ENCODE peak calls at places on chromosome 12, in four cellular contexts. R is neuronal stem cell, K is ovary, F is tibial artery. D is an unnamed sample.

GRCh38 chr12:94622475-94622874 is 27.9 kb downstream of the TMCC3 start:
- DNase-seq in R (no peak), K (no peak), F (no peak), D (no peak)

GRCh38 chr12:51521554-51522276 is 69.3 kb upstream of the SCN8A start:
- DNase-seq in R (no peak), K (no peak), F (no peak), D (no peak)

GRCh38 chr12:12505544-12506501 is 56.8 kb downstream of the DUSP16 start:
- DNase-seq in R (no peak), K (no peak), F (no peak), D (no peak)

GRCh38 chr12:71135812-71136176 is 22.0 kb downstream of the TSPAN8 start:
- DNase-seq in R (no peak), K (no peak), F (no peak), D (no peak)

GRCh38 chr12:49332441-49332861 is 4.5 kb downstream of the C1QL4 start:
- DNase-seq in R (no peak), K (no peak), F (no peak), D (no peak)

GRCh38 chr12:14769837-14770494 is 33.3 kb downstream of the WBP11 start:
- DNase-seq in R (peak; percentile 68), K (peak; percentile 82), F (peak; percentile 78), D (peak; percentile 75)

GRCh38 chr12:69396041-69396440 is 36.5 kb downstream of the YEATS4 start:
- DNase-seq in R (no peak), K (no peak), F (no peak), D (no peak)

GRCh38 chr12:95733156-95733825 is 57.3 kb downstream of the NTN4 start:
- DNase-seq in R (no peak), K (no peak), F (no peak), D (no peak)

DNA sequence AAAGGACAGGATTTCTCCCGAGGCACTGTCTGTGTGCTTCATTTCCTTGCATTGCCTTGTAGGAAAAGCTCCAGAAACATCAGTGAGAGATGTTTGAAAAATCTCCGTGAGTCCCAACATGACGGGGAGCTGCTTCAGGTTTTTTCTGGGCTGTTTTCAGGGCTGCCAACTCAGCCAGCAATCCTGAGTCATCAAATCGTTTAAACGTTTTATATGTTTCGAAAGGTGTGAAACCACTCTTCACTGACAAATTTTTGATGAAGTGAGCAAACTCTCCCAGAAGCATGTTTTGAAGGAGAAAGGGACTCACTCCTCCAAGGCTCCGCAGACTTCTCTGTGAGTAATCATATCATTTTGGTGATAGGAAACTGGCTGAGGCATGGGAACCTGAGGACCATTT is 240.5 kb downstream of the TMEM132C start:
- DNase-seq in R (no peak), K (no peak), F (no peak), D (no peak)
- H3K9me3 ChIP-seq in R (peaks cover 4% of the 10 kb centered on the region), K (no peaks in the 10 kb centered on the region), F (no peaks in the 10 kb centered on the region), D (peaks cover 65% of the 10 kb centered on the region)

DNA sequence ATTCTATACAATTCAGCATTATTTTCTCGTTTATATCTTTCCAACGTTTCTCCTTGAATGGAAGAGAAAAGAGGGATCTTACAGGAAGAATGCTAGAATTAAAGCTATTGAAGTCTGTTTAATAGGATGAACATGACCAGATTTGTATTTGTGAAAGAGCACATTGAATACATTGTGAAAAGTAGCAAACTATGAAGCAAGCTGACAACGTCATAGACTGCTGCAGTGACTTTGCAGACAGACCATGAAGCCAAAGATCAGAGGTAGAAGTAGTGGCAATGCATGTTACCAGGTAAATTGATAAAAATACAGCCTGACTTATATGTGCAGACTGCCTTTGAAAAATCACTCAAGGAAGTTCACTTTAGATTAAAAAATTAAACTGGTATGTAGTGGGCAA is 146.1 kb downstream of the RASSF9 start:
- DNase-seq in R (no peak), K (no peak), F (no peak), D (no peak)
- H3K27ac ChIP-seq in R (no peak overlapping the region), K (no peak overlapping the region), F (no peak overlapping the region), D (no peak overlapping the region)

GRCh38 chr12:38154096-38155019 is 162.2 kb upstream of the ALG10B start:
- DNase-seq in R (no peak), K (no peak), F (no peak), D (peak; percentile 10)

GRCh38 chr12:38152816-38153736 is 163.5 kb upstream of the ALG10B start:
- DNase-seq in R (no peak), K (peak; percentile 9), F (no peak), D (peak; percentile 14)

GRCh38 chr12:38149395-38150073 is 167.0 kb upstream of the ALG10B start:
- DNase-seq in R (no peak), K (peak; percentile 10), F (no peak), D (no peak)

GRCh38 chr12:38153737-38154061 is 162.9 kb upstream of the ALG10B start:
- DNase-seq in R (no peak), K (no peak), F (no peak), D (no peak)

DNA sequence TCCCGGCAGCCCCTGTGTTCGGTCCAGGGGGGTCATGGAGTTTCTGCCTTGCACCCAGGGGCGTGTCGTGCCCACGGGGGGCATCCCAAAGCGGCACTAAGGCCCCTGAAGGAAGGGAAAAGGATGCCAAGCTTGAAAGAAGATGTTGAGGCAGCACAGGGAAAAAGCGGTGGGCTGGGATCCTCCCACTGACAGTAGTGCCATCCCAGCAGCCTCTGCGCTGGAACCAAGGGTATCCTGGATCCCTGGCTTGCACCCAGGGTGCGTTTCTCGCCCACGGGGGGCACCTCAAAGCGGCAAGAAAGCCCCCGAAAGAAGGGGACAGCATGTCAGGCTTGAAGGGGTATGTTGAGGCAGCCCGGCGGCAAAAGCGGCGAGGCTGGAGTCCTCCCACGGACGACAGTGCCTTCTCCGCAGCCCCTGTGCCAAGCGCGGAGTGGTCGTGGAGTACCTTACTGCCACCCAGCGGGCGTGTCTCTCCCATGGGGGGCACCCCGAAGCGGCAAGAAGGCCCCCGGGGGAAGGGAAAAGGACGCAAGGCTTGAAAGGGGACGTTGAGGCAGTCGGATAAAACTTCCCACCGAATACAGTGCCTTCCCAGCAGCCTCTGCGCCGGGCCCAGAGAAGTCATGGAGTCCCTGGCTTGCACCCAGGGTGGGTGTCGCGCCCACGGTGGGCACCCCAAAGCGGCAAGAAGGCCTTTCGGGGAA is 164.4 kb upstream of the ALG10B start:
- DNase-seq in R (no peak), K (peak; percentile 6), F (no peak), D (no peak)
- H3K9me3 ChIP-seq in R (peaks cover 64% of the 10 kb centered on the region), K (no peaks in the 10 kb centered on the region), F (no peaks in the 10 kb centered on the region), D (no peaks in the 10 kb centered on the region)

GRCh38 chr12:27614866-27615265 is 81.4 kb upstream of the REP15 start:
- DNase-seq in R (no peak), K (no peak), F (no peak), D (no peak)
- H3K27ac ChIP-seq in R (no peak overlapping the region), K (no peak overlapping the region), F (no peak overlapping the region), D (no peak overlapping the region)

GRCh38 chr12:62653304-62653703 is 186.7 kb downstream of the MON2 start:
- DNase-seq in R (no peak), K (no peak), F (no peak), D (no peak)

GRCh38 chr12:62654558-62655241 is 188.1 kb downstream of the MON2 start:
- DNase-seq in R (no peak), K (no peak), F (no peak), D (no peak)

GRCh38 chr12:62655524-62656160 is 189.0 kb downstream of the MON2 start:
- DNase-seq in R (no peak), K (no peak), F (no peak), D (no peak)

GRCh38 chr12:62651138-62651537 is 184.5 kb downstream of the MON2 start:
- DNase-seq in R (no peak), K (no peak), F (no peak), D (no peak)

GRCh38 chr12:62653740-62654139 is 187.1 kb downstream of the MON2 start:
- DNase-seq in R (no peak), K (no peak), F (no peak), D (no peak)
- H3K9me3 ChIP-seq in R (no peaks in the 10 kb centered on the region), K (no peaks in the 10 kb centered on the region), F (no peaks in the 10 kb centered on the region), D (no peaks in the 10 kb centered on the region)

GRCh38 chr12:28507867-28508266 is 317.6 kb downstream of the CCDC91 start:
- DNase-seq in R (no peak), K (no peak), F (no peak), D (no peak)
- H3K27ac ChIP-seq in R (no peak overlapping the region), K (no peak overlapping the region), F (no peak overlapping the region), D (no peak overlapping the region)

GRCh38 chr12:21324551-21324950 is 10.2 kb downstream of the SLCO1A2 start:
- DNase-seq in R (peak; percentile 6), K (no peak), F (no peak), D (no peak)
- H3K9me3 ChIP-seq in R (peaks cover 3% of the 10 kb centered on the region), K (no peaks in the 10 kb centered on the region), F (no peaks in the 10 kb centered on the region), D (peaks cover 5% of the 10 kb centered on the region)

DNA sequence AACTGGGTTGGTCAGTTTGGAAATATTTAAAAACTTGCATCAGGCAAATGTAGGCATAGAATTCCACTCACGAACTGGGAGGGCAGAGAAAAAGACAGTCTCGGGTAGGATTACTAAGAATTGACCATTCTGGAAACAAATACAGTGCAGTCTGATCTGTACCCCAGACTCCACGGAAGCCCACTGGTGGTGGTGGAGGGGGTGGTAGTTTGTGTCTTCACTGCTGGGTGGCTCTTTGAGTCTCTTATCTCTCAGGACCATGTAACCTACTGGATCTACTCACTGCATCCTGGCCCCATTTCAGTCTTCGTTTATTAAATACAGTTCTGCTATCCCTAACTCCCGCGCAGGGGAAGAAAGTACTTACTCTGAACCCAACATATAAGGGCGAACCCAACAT is 1.8 kb downstream of the SLC2A3 start:
- DNase-seq in R (no peak), K (no peak), F (no peak), D (no peak)
- H3K27ac ChIP-seq in R (no peak overlapping the region), K (peak overlapping the region; percentile 49), F (peak overlapping the region; percentile 78), D (peak overlapping the region; percentile 88)

GRCh38 chr12:130136536-130136935 is 25.7 kb upstream of the FZD10 start:
- DNase-seq in R (no peak), K (no peak), F (no peak), D (no peak)
- H3K9me3 ChIP-seq in R (peaks cover 2% of the 10 kb centered on the region), K (no peaks in the 10 kb centered on the region), F (no peaks in the 10 kb centered on the region), D (no peaks in the 10 kb centered on the region)

DNA sequence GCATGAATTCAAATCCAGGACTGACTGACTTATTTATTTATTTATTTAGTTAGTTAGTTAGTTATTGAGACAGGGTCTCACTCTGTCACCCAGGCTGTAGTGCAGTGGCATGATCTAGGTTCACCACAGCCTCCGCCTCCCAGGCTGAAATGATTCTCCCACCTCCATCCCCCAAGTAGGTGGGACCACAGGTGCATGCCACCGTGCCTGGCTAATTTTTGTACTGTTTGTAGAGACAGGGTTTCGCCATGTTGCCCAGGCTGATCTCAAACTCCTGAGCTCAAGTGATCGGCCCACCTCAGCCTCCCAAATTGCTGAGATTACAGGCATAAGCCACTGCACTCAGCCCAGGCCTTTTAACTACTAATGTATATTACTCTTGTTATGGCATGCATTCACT is 36.0 kb downstream of the BTG1 start:
- DNase-seq in R (no peak), K (no peak), F (no peak), D (no peak)
- H3K27ac ChIP-seq in R (no peak overlapping the region), K (no peak overlapping the region), F (no peak overlapping the region), D (no peak overlapping the region)